ENCODE peak calls at places on chromosomes 5 and 9, in eight cellular contexts. P, Y, L, N, R, E, Z and G are unnamed samples.

GRCh38 chr9:6305954-6306563 is 22.1 kb upstream of the TPD52L3 start:
- DNase-seq in N (peak), Z (peak), P (no peak), E (no peak), Y (no peak), L (peak), R (no peak), G (peak)

GRCh38 chr9:89363311-89363670 is 45.0 kb downstream of the SECISBP2 start:
- DNase-seq in Z (no peak), L (no peak), Y (no peak), N (no peak), R (no peak), E (no peak), P (no peak), G (no peak)

GRCh38 chr5:67805666-67806348 is 409.7 kb upstream of the PIK3R1 start:
- DNase-seq in P (peak), Y (peak), E (no peak), R (no peak), N (no peak), L (no peak), Z (no peak), G (peak)

GRCh38 chr9:129557192-129558036 is 63.5 kb downstream of the C9orf50 start:
- DNase-seq in E (no peak), L (no peak), Y (peak), N (no peak), Z (peak), P (peak), R (no peak), G (peak)

GRCh38 chr5:159956074-159956473 is 39.8 kb downstream of the ADRA1B start:
- DNase-seq in R (no peak), Z (peak), E (no peak), Y (no peak), P (no peak), N (no peak), L (no peak), G (no peak)

GRCh38 chr5:424259-425110 is 18.5 kb upstream of the EXOC3 start:
- DNase-seq in P (no peak), L (no peak), Z (peak), Y (no peak), N (no peak), R (no peak), E (no peak), G (no peak)

GRCh38 chr5:139190125-139190524 is 8.0 kb downstream of the SIL1 start:
- DNase-seq in N (no peak), E (no peak), Z (peak), R (no peak), L (no peak), Y (no peak), P (no peak), G (no peak)

GRCh38 chr5:127022846-127023245 is 7.5 kb downstream of the MARCHF3 start:
- DNase-seq in L (no peak), N (no peak), P (no peak), E (no peak), Y (no peak), Z (no peak), R (no peak), G (no peak)

GRCh38 chr9:125409637-125410521 is 148.3 kb downstream of the GAPVD1 start:
- DNase-seq in E (peak), P (no peak), N (peak), L (no peak), Y (peak), Z (peak), R (peak), G (peak)

GRCh38 chr9:128554155-128554862 is 1.9 kb downstream of the SPTAN1 start:
- DNase-seq in Y (peak), N (no peak), R (no peak), Z (peak), E (peak), L (no peak), P (no peak), G (no peak)

GRCh38 chr9:132498811-132499210 is 83.6 kb upstream of the BARHL1 start:
- DNase-seq in L (no peak), N (no peak), E (no peak), R (no peak), Z (peak), P (no peak), Y (peak), G (no peak)